ENCODE peak calls at places on chromosome 7, in six cellular contexts. K is thoracic aorta, O is coronary artery, Z is dorsolateral prefrontal cortex, F is heart right ventricle, N is RWPE1. B is an unnamed sample.

GRCh38 chr7:141785711-141786552 is 4.1 kb upstream of the TAS2R5 start:
- DNase-seq in K (no peak), O (no peak), Z (no peak), F (no peak), N (peak; percentile 20), B (peak; percentile 53)

GRCh38 chr7:7764515-7765138 is 46.2 kb upstream of the RPA3 start:
- DNase-seq in K (no peak), O (no peak), Z (no peak), F (no peak), N (no peak), B (no peak)

GRCh38 chr7:44284881-44285541 is 40.4 kb downstream of the CAMK2B start:
- DNase-seq in K (no peak), O (peak; percentile 40), Z (peak; percentile 21), F (peak; percentile 6), N (no peak), B (no peak)

GRCh38 chr7:120833551-120833950 is 24.4 kb downstream of the TSPAN12 start:
- DNase-seq in K (no peak), O (no peak), Z (no peak), F (no peak), N (no peak), B (no peak)

GRCh38 chr7:44936322-44936721 is 42.5 kb downstream of the MYO1G start:
- DNase-seq in K (no peak), O (no peak), Z (no peak), F (no peak), N (no peak), B (no peak)

GRCh38 chr7:129258649-129259389 is 34.0 kb downstream of the AHCYL2 start:
- DNase-seq in K (no peak), O (no peak), Z (no peak), F (no peak), N (no peak), B (no peak)

GRCh38 chr7:89914673-89915072 is 239.6 kb upstream of the STEAP1 start:
- DNase-seq in K (no peak), O (no peak), Z (no peak), F (no peak), N (no peak), B (no peak)

GRCh38 chr7:105769951-105770628 is 106.3 kb downstream of the ATXN7L1 start:
- DNase-seq in K (no peak), O (no peak), Z (no peak), F (no peak), N (no peak), B (peak; percentile 52)

DNA sequence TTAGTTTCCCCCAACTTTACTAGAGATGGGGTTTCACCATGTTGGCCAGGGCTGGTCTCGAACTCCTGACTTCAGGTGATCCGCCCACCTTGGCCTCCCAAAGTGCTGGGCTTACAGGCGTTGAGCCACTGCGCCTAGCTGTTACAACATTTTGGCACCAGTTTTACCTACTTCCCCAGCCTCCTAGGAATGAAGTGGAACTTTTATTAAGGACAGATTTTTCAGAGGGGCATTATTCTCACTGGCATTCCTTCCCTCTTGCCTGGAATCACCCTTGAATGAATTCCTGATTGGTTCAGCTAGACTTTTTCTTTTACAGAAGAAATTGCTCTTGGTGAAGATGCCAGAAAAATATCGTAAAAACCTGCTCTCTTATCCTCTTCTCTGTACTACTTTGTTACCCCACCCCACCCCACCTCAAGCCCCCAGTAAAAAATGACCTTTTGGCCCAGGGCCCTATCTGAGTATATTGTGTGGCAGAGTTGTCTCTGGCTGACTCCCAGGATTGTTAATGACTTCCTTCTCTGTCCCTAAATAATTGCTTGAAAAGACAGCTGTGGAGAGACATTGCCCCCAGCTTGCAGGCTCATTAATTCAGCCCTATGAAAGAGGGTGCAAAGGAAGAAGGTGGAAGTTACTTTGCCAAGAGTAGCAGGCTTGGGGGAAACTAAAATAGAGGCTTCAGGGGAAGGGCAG is 189.6 kb downstream of the AUTS2 start:
- DNase-seq in K (no peak), O (no peak), Z (no peak), F (no peak), N (no peak), B (peak; percentile 84)
- TF ChIP-seq CTCF in K (no peak), O (no peak), Z (no peak), F (no peak), N (no peak), B (no peak)

DNA sequence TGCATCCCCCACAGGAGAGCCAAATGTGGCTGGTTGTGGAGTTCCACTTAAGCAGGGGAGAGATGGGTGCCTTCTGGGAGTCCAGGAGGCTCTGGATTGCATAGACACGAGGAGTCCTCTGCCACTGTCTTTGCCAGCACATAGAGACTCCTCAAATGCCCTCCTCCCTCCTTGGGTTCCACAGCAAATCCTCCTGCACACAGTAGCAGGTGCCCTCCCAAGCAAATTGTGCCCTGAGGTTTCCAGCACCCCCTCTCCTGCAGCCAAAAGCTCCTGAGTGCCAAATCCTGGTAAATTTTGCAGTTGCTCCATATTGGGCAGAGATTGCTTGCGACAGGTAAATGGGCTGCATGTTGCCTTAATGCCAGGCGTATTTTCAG is 5.8 kb downstream of the EVX1 start:
- DNase-seq in K (no peak), O (no peak), Z (no peak), F (no peak), N (no peak), B (no peak)
- TF ChIP-seq CTCF in K (no peak), O (no peak), Z (no peak), F (no peak), N (no peak), B (no peak)

DNA sequence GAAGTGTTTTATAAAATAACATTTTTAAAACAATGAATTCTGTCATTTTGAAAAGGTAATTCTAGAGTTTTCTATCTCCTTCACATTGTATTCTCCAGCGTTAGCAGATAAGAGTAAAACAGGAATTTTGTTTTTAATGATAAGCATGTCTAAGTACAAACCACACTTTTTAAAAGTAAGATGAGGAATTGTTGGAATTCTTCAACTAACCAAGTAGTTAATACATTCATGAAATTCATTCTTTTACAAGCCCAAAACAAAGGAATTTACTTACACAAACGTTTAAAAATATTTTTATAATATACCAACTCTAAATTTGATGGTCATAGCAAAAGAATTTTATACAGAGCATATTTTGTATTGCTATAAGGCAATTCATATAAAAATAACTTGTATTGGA is 51.3 kb downstream of the TWIST1 start:
- DNase-seq in K (no peak), O (no peak), Z (no peak), F (no peak), N (no peak), B (peak; percentile 46)
- TF ChIP-seq CTCF in K (no peak), O (no peak), Z (no peak), F (no peak), N (no peak), B (no peak)

GRCh38 chr7:112550468-112551060 is 69.8 kb downstream of the LSMEM1 start:
- DNase-seq in K (no peak), O (no peak), Z (no peak), F (no peak), N (peak; percentile 45), B (peak; percentile 70)

GRCh38 chr7:112556633-112557032 is 75.8 kb downstream of the LSMEM1 start:
- DNase-seq in K (no peak), O (no peak), Z (no peak), F (no peak), N (no peak), B (no peak)

GRCh38 chr7:112554591-112554990 is 73.8 kb downstream of the LSMEM1 start:
- DNase-seq in K (no peak), O (no peak), Z (no peak), F (no peak), N (no peak), B (no peak)
- TF ChIP-seq CTCF in K (no peak), O (no peak), Z (no peak), F (no peak), N (no peak), B (peak; percentile 22)

GRCh38 chr7:32177216-32177615 is 107.0 kb upstream of the PDE1C start:
- DNase-seq in K (no peak), O (no peak), Z (no peak), F (no peak), N (no peak), B (no peak)

GRCh38 chr7:32175099-32175498 is 104.9 kb upstream of the PDE1C start:
- DNase-seq in K (no peak), O (no peak), Z (no peak), F (no peak), N (no peak), B (no peak)

GRCh38 chr7:32178731-32179366 is 108.6 kb upstream of the PDE1C start:
- DNase-seq in K (no peak), O (no peak), Z (no peak), F (no peak), N (no peak), B (no peak)

GRCh38 chr7:32179567-32179966 is 109.4 kb upstream of the PDE1C start:
- DNase-seq in K (no peak), O (no peak), Z (no peak), F (no peak), N (no peak), B (peak; percentile 22)
- TF ChIP-seq CTCF in K (no peak), O (no peak), Z (no peak), F (no peak), N (no peak), B (no peak)

GRCh38 chr7:69677054-69677847 is 79.0 kb downstream of the AUTS2 start:
- DNase-seq in K (no peak), O (no peak), Z (no peak), F (no peak), N (no peak), B (peak; percentile 67)
- TF ChIP-seq CTCF in K (no peak), O (no peak), Z (peak; percentile 23), F (peak; percentile 50), N (no peak), B (peak; percentile 34)

B was measured in AG10803.